ENCODE peak calls at places on chromosomes 1 and 21, in five cellular contexts. T is AG10803; E is frontal cortex; B is activated naive CD8-positive, alpha-beta T cell treated with anti-CD3 and anti-CD28 coated beads, Interleukin-2, amount 50 U/mL, for 24 hours; P is cardiac fibroblast. N is an unnamed sample.

GRCh38 chr1:24972257-24973242 is 42.5 kb upstream of the RUNX3 start:
- DNase-seq in B (no peak), E (no peak), T (peak), P (no peak), N (no peak)

GRCh38 chr1:156060937-156061636 is at the start of gene RAB25:
- DNase-seq in E (no peak), T (no peak), P (no peak), B (no peak), N (peak)

GRCh38 chr1:213423585-213423984 is 372.5 kb downstream of the RPS6KC1 start:
- DNase-seq in B (no peak), E (no peak), T (no peak), P (no peak), N (no peak)

GRCh38 chr1:29122662-29122986 is 1.1 kb downstream of the TMEM200B start:
- DNase-seq in E (no peak), B (peak), T (peak), P (peak), N (no peak)

GRCh38 chr1:45669379-45669778 is 17.0 kb downstream of the GPBP1L1 start:
- DNase-seq in B (no peak), T (peak), E (no peak), P (no peak), N (no peak)

GRCh38 chr1:226820935-226821718 is 49.3 kb upstream of the PSEN2 start:
- DNase-seq in E (no peak), P (peak), B (no peak), T (peak), N (no peak)

GRCh38 chr1:70864302-70864701 is 183.3 kb downstream of the PTGER3 start:
- DNase-seq in T (peak), P (no peak), E (no peak), B (no peak), N (no peak)

GRCh38 chr1:18927082-18927653 is 24.8 kb upstream of the ALDH4A1 start:
- DNase-seq in T (no peak), B (no peak), E (no peak), P (no peak), N (no peak)

GRCh38 chr1:154770897-154771594 is 99.0 kb downstream of the KCNN3 start:
- DNase-seq in B (no peak), P (no peak), E (no peak), T (no peak), N (no peak)

GRCh38 chr1:39453603-39454002 is 37.8 kb upstream of the BMP8A start:
- DNase-seq in E (no peak), P (peak), B (no peak), T (peak), N (no peak)

GRCh38 chr1:209860293-209860881 is 32.6 kb downstream of the UTP25 start:
- DNase-seq in P (peak), B (peak), E (peak), T (peak), N (peak)

GRCh38 chr21:43305336-43305665 is 121.6 kb downstream of the SIK1 start:
- DNase-seq in E (no peak), P (no peak), T (no peak), B (no peak), N (no peak)

GRCh38 chr1:3924871-3925655 is 25.0 kb upstream of the C1orf174 start:
- DNase-seq in T (no peak), B (no peak), E (no peak), P (no peak), N (no peak)

GRCh38 chr1:119475866-119476439 is 31.1 kb upstream of the HSD3B1 start:
- DNase-seq in P (peak), E (no peak), B (peak), T (peak), N (peak)

GRCh38 chr1:94283462-94283861 is 46.1 kb upstream of the ARHGAP29 start:
- DNase-seq in B (no peak), T (no peak), P (no peak), E (no peak), N (no peak)

GRCh38 chr21:44892536-44893277 is 19.2 kb upstream of the PTTG1IP start:
- DNase-seq in T (peak), P (peak), E (no peak), B (peak), N (no peak)

GRCh38 chr1:184215274-184215925 is 163.9 kb downstream of the TSEN15 start:
- DNase-seq in P (no peak), B (no peak), T (no peak), E (no peak), N (no peak)

GRCh38 chr21:36747114-36747814 is 48.3 kb downstream of the SIM2 start:
- DNase-seq in P (no peak), T (no peak), B (no peak), E (no peak), N (no peak)

GRCh38 chr1:69911301-69911801 is 294.0 kb downstream of the LRRC40 start:
- DNase-seq in E (no peak), P (peak), B (no peak), T (peak), N (no peak)

GRCh38 chr1:226402615-226403521 is 5.0 kb downstream of the PARP1 start:
- DNase-seq in E (peak), P (no peak), T (no peak), B (no peak), N (no peak)

GRCh38 chr1:36880155-36881070 is 153.9 kb downstream of the GRIK3 start:
- DNase-seq in T (no peak), B (no peak), P (no peak), E (no peak), N (no peak)

GRCh38 chr1:15100369-15101111 is 53.0 kb upstream of the TMEM51 start:
- DNase-seq in T (peak), B (peak), P (peak), E (no peak), N (no peak)

GRCh38 chr1:151611832-151612505 is at the start of gene SNX27:
- DNase-seq in E (peak), P (peak), B (peak), T (peak), N (peak)

GRCh38 chr1:206693029-206693428 is 8.3 kb downstream of the MAPKAPK2 start:
- DNase-seq in B (no peak), T (peak), P (peak), E (no peak), N (no peak)

GRCh38 chr1:2111674-2112035 is 61.4 kb downstream of the PRKCZ start:
- DNase-seq in T (no peak), B (no peak), P (no peak), E (no peak), N (no peak)

GRCh38 chr1:204567067-204567466 is 50.9 kb downstream of the MDM4 start:
- DNase-seq in B (no peak), E (no peak), T (no peak), P (no peak), N (no peak)

GRCh38 chr1:35298464-35298863 is 30.0 kb downstream of the ZMYM4 start:
- DNase-seq in B (peak), P (peak), E (peak), T (peak), N (peak)

GRCh38 chr1:41161851-41162250 is 80.3 kb downstream of the SCMH1 start:
- DNase-seq in P (no peak), B (no peak), T (no peak), E (no peak), N (no peak)

GRCh38 chr1:39657402-39657801 is 14.5 kb downstream of the NT5C1A start:
- DNase-seq in B (no peak), P (no peak), E (no peak), T (peak), N (no peak)

GRCh38 chr1:119298687-119299086 is 69.9 kb upstream of the HAO2 start:
- DNase-seq in T (peak), E (no peak), B (no peak), P (peak), N (no peak)

GRCh38 chr21:38811257-38811656 is 5.5 kb downstream of the ETS2 start:
- DNase-seq in T (peak), P (peak), B (no peak), E (no peak), N (no peak)

GRCh38 chr21:33760641-33761103 is 118.4 kb downstream of the ITSN1 start:
- DNase-seq in E (no peak), T (peak), P (peak), B (no peak), N (no peak)

GRCh38 chr1:151816548-151816947 is 11.3 kb upstream of the LINGO4 start:
- DNase-seq in E (no peak), P (no peak), T (no peak), B (no peak), N (no peak)

GRCh38 chr1:154863702-154864174 is 6.3 kb downstream of the KCNN3 start:
- DNase-seq in E (no peak), B (peak), T (peak), P (peak), N (no peak)

GRCh38 chr1:159177273-159177907 is 6.0 kb downstream of the CADM3 start:
- DNase-seq in E (no peak), B (peak), T (peak), P (peak), N (peak)

GRCh38 chr1:202959276-202959620 is 1.1 kb upstream of the ADIPOR1 start:
- DNase-seq in B (no peak), E (no peak), T (peak), P (no peak), N (no peak)

GRCh38 chr21:36841866-36842265 is 124.6 kb downstream of the HLCS start:
- DNase-seq in T (no peak), E (no peak), P (no peak), B (no peak), N (no peak)

GRCh38 chr1:203229471-203230178 is at the start of gene CHIT1:
- DNase-seq in P (no peak), T (peak), E (no peak), B (no peak), N (no peak)

GRCh38 chr1:159832309-159832708 is 5.6 kb downstream of the SLAMF8 start:
- DNase-seq in T (peak), B (no peak), P (no peak), E (no peak), N (no peak)

N was measured in LNCaP clone FGC.